ENCODE peak calls at places on chromosomes 16 and 17, in eight cellular contexts. R is activated T-cell treated with anti-CD3 and anti-CD28 coated beads for 4 hours; H is left kidney; D is stimulated activated CD4-positive, alpha-beta T cell treated with anti-CD3 and anti-CD28 coated beads, Interleukin-4, amount 100 ng/mL, for 4 hours; S is cortex of kidney; I is stomach; C is KBM-7; Z is pancreas. K is an unnamed sample.

GRCh38 chr16:17471745-17472075 is 950 bp upstream of the XYLT1 start:
- DNase-seq in R (no peak), H (peak), D (no peak), S (no peak), I (no peak), C (no peak), Z (no peak), K (no peak)

GRCh38 chr17:35103271-35103670 is 16.4 kb downstream of the RAD51D start:
- DNase-seq in R (no peak), H (no peak), D (no peak), S (no peak), I (no peak), C (no peak), Z (no peak), K (no peak)

GRCh38 chr16:74868501-74868900 is 93.9 kb upstream of the FA2H start:
- DNase-seq in R (no peak), H (peak), D (no peak), S (no peak), I (no peak), C (no peak), Z (no peak), K (no peak)

GRCh38 chr16:86882586-86883280 is 304.4 kb downstream of the FOXL1 start:
- DNase-seq in R (no peak), H (peak), D (no peak), S (no peak), I (no peak), C (no peak), Z (no peak), K (no peak)

GRCh38 chr17:43564080-43564594 is 18.0 kb upstream of the ETV4 start:
- DNase-seq in R (no peak), H (no peak), D (no peak), S (no peak), I (no peak), C (no peak), Z (no peak), K (no peak)

GRCh38 chr17:58264407-58265103 is 16.2 kb downstream of the MPO start:
- DNase-seq in R (no peak), H (no peak), D (no peak), S (no peak), I (no peak), C (no peak), Z (no peak), K (peak)

GRCh38 chr17:55774834-55775233 is 24.0 kb downstream of the PCTP start:
- DNase-seq in R (no peak), H (peak), D (no peak), S (no peak), I (no peak), C (no peak), Z (no peak), K (no peak)

GRCh38 chr17:14359251-14359939 is 58.5 kb downstream of the HS3ST3B1 start:
- DNase-seq in R (no peak), H (no peak), D (no peak), S (no peak), I (no peak), C (peak), Z (no peak), K (peak)

GRCh38 chr16:85555549-85556455 is 57.3 kb upstream of the GSE1 start:
- DNase-seq in R (no peak), H (peak), D (no peak), S (no peak), I (peak), C (peak), Z (peak), K (peak)

K was measured in NB4.